ENCODE peak calls at places on chromosomes 4 and X, in four cellular contexts. I, F, U and M are unnamed samples.

GRCh38 chr4:16001484-16001858 is 38.5 kb upstream of the FGFBP2 start:
- DNase-seq in I (peak; percentile 48), F (peak; percentile 72), U (peak; percentile 68), M (peak; percentile 59)

GRCh38 chr4:24405926-24406325 is 178.4 kb downstream of the DHX15 start:
- DNase-seq in I (no peak), F (no peak), U (no peak), M (no peak)

GRCh38 chrX:1516596-1517104 is 20.3 kb downstream of the P2RY8 start:
- DNase-seq in I (no peak), F (no peak), U (peak; percentile 14), M (peak; percentile 32)

GRCh38 chrX:8191022-8191421 is 20.0 kb upstream of the VCX2 start:
- DNase-seq in I (no peak), F (no peak), U (no peak), M (peak; percentile 27)

GRCh38 chrX:129549124-129549523 is 9.1 kb downstream of the OCRL start:
- DNase-seq in I (no peak), F (no peak), U (no peak), M (no peak)

GRCh38 chr4:158791588-158791987 is 22.8 kb downstream of the FNIP2 start:
- DNase-seq in I (no peak), F (no peak), U (no peak), M (no peak)

GRCh38 chr4:48341776-48342558 is 638 bp downstream of the SLAIN2 start:
- DNase-seq in I (peak; percentile 52), F (peak; percentile 28), U (peak; percentile 82), M (peak; percentile 93)

GRCh38 chr4:4810778-4811177 is 48.7 kb upstream of the MSX1 start:
- DNase-seq in I (no peak), F (no peak), U (no peak), M (no peak)

GRCh38 chr4:110268352-110268751 is 69.9 kb upstream of the ELOVL6 start:
- DNase-seq in I (no peak), F (no peak), U (no peak), M (no peak)

GRCh38 chr4:182745268-182745667 is 171.9 kb downstream of the DCTD start:
- DNase-seq in I (no peak), F (no peak), U (no peak), M (no peak)

GRCh38 chr4:56132835-56133234 is 184.1 kb downstream of the CEP135 start:
- DNase-seq in I (no peak), F (no peak), U (no peak), M (no peak)

GRCh38 chr4:106978046-106978774 is 57.9 kb downstream of the DKK2 start:
- DNase-seq in I (no peak), F (no peak), U (no peak), M (no peak)

GRCh38 chrX:75746891-75747639 is 38.0 kb downstream of the MAGEE2 start:
- DNase-seq in I (peak; percentile 42), F (no peak), U (no peak), M (no peak)

GRCh38 chr4:140426610-140427103 is 791 bp downstream of the CLGN start:
- DNase-seq in I (no peak), F (no peak), U (peak; percentile 41), M (no peak)

GRCh38 chrX:8868906-8869305 is 67.7 kb upstream of the FAM9A start:
- DNase-seq in I (no peak), F (peak; percentile 46), U (no peak), M (no peak)

GRCh38 chr4:139887378-139887801 is 221.8 kb downstream of the MGST2 start:
- DNase-seq in I (no peak), F (peak; percentile 19), U (no peak), M (no peak)

GRCh38 chr4:1939664-1940509 is 68.7 kb downstream of the NSD2 start:
- DNase-seq in I (no peak), F (peak; percentile 95), U (no peak), M (no peak)

GRCh38 chr4:142274137-142274536 is 572.0 kb downstream of the INPP4B start:
- DNase-seq in I (no peak), F (peak; percentile 94), U (no peak), M (no peak)

GRCh38 chrX:11579856-11580595 is 85.7 kb downstream of the ARHGAP6 start:
- DNase-seq in I (no peak), F (no peak), U (no peak), M (no peak)

GRCh38 chrX:45748443-45748842 is 547.8 kb upstream of the DIPK2B start:
- DNase-seq in I (no peak), F (no peak), U (no peak), M (no peak)

GRCh38 chr4:177182728-177183127 is 126.9 kb upstream of the NEIL3 start:
- DNase-seq in I (no peak), F (peak; percentile 18), U (no peak), M (no peak)

GRCh38 chrX:45009371-45010000 is 136.5 kb downstream of the KDM6A start:
- DNase-seq in I (no peak), F (peak; percentile 66), U (no peak), M (no peak)

GRCh38 chr4:125313497-125313896 is 1.3 kb upstream of the FAT4 start:
- DNase-seq in I (peak; percentile 44), F (peak; percentile 94), U (no peak), M (peak; percentile 53)

GRCh38 chr4:1266881-1267763 is 18.2 kb upstream of the CTBP1 start:
- DNase-seq in I (no peak), F (no peak), U (no peak), M (no peak)

GRCh38 chrX:49184294-49185061 is 1.7 kb downstream of the PRICKLE3 start:
- DNase-seq in I (peak; percentile 98), F (peak; percentile 83), U (peak; percentile 95), M (peak; percentile 91)
- TF ChIP-seq POLR2A in I (peak; percentile 50), F (no peak), U (no peak), M (no peak)

GRCh38 chr4:89558147-89558546 is 250.5 kb upstream of the GPRIN3 start:
- DNase-seq in I (no peak), F (no peak), U (no peak), M (no peak)
- TF ChIP-seq CTCF in I (no peak), F (peak; percentile 28), U (no peak), M (no peak)

DNA sequence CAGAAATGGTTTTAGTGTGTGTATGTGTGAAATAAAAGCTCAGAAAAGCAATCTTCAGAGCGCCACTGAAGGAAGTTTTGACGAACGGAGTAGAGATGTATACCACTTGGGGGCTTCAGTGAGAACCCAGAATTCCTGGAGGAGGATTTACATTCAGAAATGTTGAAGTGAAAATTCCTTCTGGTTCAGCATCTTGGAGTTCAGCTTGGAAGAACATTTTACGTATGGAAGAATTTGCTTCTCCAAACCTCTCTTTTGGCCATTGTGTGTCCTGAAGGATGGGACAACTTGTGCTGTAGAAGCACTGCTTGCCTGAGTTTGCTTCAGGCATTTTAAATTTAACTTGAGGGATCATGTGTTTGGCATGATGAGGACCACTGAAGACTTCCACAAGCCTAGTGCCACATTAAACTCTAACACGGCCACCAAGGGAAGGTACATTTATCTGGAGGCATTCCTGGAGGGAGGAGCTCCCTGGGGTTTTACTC is 704 bp downstream of the SHROOM3 start:
- DNase-seq in I (no peak), F (no peak), U (no peak), M (no peak)
- H3K4me3 ChIP-seq in I (no peak overlapping the region), F (no peak overlapping the region), U (peak overlapping the region; percentile 34), M (no peak overlapping the region)

GRCh38 chr4:148444296-148445070 is 2.3 kb upstream of the NR3C2 start:
- DNase-seq in I (peak; percentile 54), F (no peak), U (peak; percentile 69), M (no peak)

GRCh38 chr4:148445903-148446261 is 3.7 kb upstream of the NR3C2 start:
- DNase-seq in I (no peak), F (no peak), U (no peak), M (no peak)

GRCh38 chr4:148443550-148444295 is 1.5 kb upstream of the NR3C2 start:
- DNase-seq in I (peak; percentile 67), F (no peak), U (peak; percentile 79), M (peak; percentile 91)

GRCh38 chr4:148442830-148443549 is 776 bp upstream of the NR3C2 start:
- DNase-seq in I (no peak), F (no peak), U (no peak), M (peak; percentile 21)

DNA sequence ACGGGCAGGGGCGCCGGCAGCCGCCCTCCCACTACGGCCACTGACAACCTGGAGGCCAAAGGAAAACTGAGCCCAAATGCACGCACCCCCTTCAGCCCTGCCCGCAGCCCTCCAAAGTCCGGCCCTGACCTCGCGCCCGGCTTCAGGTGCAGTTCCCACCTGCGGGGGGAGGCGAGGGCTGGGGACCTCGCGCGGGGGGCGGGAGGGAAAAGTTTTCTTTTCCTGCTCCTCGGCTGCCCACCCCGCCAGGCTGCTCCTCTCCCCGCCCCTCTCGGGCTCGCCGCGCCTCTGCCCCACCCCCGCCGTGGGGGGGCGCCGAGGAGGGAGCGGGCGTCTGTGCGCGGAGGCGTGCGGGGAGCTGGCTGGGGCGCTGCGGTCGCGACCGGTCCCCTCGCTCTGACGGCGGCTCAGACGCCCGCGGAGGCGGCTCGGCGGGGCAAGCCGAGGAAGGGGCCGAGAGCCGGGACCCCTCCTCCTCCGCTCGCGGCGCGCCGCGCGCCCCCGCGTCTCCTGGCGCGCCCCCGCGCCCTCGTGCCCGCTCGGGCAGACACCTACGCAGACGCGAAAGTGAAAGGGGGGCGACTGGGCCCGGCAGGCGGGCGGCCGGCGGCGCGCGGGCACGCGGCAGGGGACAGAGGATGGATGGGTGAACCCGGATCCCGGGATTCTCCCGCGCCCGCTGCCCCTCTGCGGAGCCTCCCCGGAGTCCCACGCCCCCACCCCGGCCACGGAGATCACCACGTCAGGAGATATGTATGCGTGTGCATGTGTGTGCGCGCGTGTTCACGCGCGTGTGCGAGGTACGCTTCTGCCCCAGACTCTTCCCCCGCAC is 3.1 kb upstream of the NR3C2 start:
- DNase-seq in I (peak; percentile 76), F (no peak), U (peak; percentile 78), M (peak; percentile 92)
- TF ChIP-seq POLR2A in I (no peak), F (no peak), U (peak; percentile 24), M (no peak)

GRCh38 chr4:91989914-91990313 is 313.9 kb upstream of the GRID2 start:
- DNase-seq in I (no peak), F (no peak), U (no peak), M (no peak)
- TF ChIP-seq CTCF in I (no peak), F (no peak), U (no peak), M (no peak)

DNA sequence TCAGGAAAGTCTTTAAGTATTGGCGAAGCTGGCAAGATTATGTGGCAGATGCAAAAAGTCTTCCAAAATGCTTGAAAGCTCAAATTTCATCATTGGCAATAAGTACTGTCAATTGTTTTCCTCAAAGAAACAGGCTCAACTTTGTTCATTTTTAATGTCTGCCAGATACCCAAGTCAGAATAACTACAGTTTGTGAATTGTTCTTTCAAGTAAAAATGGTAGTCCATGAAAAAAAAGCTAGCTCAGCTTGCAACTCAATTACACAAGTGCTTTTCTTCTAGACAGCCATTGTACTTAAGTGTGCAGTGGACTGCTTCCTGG is 70.5 kb downstream of the AFF1 start:
- DNase-seq in I (no peak), F (no peak), U (no peak), M (no peak)
- H3K4me3 ChIP-seq in I (peak overlapping the region; percentile 79), F (no peak overlapping the region), U (peak overlapping the region; percentile 84), M (no peak overlapping the region)

GRCh38 chr4:186537843-186538521 is 17.4 kb downstream of the MTNR1A start:
- DNase-seq in I (no peak), F (no peak), U (no peak), M (no peak)
- TF ChIP-seq POLR2A in I (no peak), F (no peak), U (no peak), M (no peak)

DNA sequence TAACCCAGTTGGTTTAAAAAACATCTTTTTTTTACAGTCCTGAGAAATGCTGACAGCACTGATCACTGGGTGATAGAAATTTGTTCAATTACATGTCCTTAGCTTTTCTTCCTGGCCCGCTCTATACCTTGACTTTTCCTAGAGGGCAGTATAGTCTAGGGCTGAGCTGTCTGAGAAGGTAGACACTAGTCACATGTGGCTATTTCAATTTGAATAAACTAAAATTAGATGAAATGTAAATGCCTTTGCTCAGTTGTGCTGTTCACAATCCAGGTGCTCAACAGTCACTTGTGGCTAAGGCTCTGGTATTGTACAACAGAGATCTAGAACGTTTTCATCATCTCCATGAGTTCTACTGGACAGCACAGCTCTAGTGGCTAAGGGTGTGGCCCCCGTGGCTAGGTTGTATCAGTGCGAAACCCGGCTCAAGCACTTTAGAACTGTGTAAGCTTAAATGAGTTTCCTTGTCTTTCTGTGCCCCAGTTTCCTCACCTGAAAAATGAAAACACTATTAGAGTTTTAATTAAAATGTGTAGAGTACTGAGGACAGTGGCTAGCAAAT is 111.6 kb upstream of the WDR17 start:
- DNase-seq in I (no peak), F (no peak), U (no peak), M (no peak)
- TF ChIP-seq CTCF in I (no peak), F (peak; percentile 19), U (no peak), M (no peak)